ENCODE peak calls at places on chromosomes 6 and 20, in ten cellular contexts. C is transverse colon, F is A549, P is HepG2, H is esophagus muscularis mucosa, D is K562, E is tibial nerve, O is stomach, G is H1, T is sigmoid colon. R is an unnamed sample.

GRCh38 chr20:770691-771090 is 2.4 kb upstream of the SLC52A3 start:
- DNase-seq in C (no peak), F (no peak), P (no peak), H (no peak), D (no peak), E (no peak), O (no peak), G (no peak), T (no peak), R (no peak)

GRCh38 chr20:4073852-4074741 is 58.7 kb upstream of the RNF24 start:
- DNase-seq in C (no peak), F (no peak), P (no peak), H (no peak), D (no peak), E (no peak), O (no peak), G (peak; percentile 38), T (peak; percentile 12), R (peak; percentile 5)

GRCh38 chr6:72631480-72631879 is 9.6 kb downstream of the KCNQ5 start:
- DNase-seq in C (no peak), F (no peak), P (no peak), H (no peak), D (no peak), E (no peak), O (no peak), G (no peak), T (no peak), R (no peak)

GRCh38 chr6:8731874-8732273 is 296.5 kb upstream of the SLC35B3 start:
- DNase-seq in C (no peak), F (no peak), P (no peak), H (no peak), D (no peak), E (no peak), O (no peak), G (no peak), T (no peak), R (no peak)

GRCh38 chr6:27178001-27178730 is 69.3 kb upstream of the PRSS16 start:
- DNase-seq in C (peak; percentile 62), F (peak; percentile 92), P (peak; percentile 51), H (no peak), D (no peak), E (peak; percentile 38), O (peak; percentile 50), G (no peak), T (peak; percentile 87), R (peak; percentile 32)

GRCh38 chr6:152272486-152272885 is 364.7 kb downstream of the SYNE1 start:
- DNase-seq in C (no peak), F (no peak), P (no peak), H (no peak), D (no peak), E (no peak), O (no peak), G (no peak), T (no peak), R (no peak)

GRCh38 chr6:2858678-2859324 is 17.1 kb upstream of the SERPINB1 start:
- DNase-seq in C (no peak), F (no peak), P (no peak), H (peak; percentile 86), D (no peak), E (no peak), O (no peak), G (no peak), T (no peak), R (no peak)

GRCh38 chr20:17940447-17940971 is 28.1 kb downstream of the SNX5 start:
- DNase-seq in C (no peak), F (no peak), P (no peak), H (no peak), D (no peak), E (no peak), O (no peak), G (peak; percentile 70), T (no peak), R (no peak)

GRCh38 chr20:46293084-46293483 is 15.2 kb downstream of the CDH22 start:
- DNase-seq in C (no peak), F (peak; percentile 40), P (peak; percentile 51), H (no peak), D (peak; percentile 38), E (no peak), O (no peak), G (no peak), T (no peak), R (no peak)

DNA sequence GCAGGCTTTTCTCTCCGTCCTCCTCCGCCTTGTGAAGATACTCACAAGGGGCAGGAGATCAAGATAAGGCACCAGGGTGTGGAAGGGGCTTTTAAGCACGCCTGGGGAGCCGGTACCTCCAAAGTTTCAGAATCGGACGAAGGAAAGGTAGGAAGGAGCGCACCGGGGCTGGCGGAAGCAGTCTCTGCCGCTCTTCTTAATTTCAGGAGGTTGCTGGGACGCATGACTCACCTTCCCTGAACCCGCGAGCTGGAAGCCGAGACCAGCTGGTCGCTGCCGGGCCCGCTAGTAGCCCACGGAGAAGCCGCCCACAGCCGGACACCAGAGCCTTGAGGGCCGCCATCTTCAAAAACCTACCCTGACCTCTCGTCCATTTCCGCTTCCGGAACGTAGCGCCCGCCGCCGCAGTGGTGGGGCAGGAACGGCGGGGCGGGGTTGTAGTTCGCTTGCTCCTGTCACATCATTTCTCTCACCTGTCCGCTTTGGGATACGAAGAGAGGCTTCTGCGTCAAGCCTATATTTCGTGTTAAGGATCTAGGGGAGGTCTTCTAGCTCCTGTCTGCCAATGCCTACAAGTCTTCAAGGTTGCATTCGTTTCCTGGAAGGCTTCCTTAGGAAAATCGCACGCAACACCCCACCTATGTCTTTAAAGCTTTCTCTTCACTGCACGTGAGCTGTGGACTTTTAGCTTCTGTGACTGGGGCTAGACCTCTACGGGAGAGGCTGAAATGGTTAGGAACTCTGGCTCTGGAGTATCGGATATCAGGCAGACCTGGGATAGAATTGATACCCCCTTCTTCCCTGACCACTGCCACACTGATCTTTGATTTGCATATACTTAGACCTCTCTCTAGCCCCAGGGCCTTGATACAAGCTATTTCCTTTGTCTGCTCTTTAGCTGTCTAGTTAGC is at the start of gene MRPS18A:
- DNase-seq in C (peak; percentile 91), F (peak; percentile 65), P (peak; percentile 78), H (peak; percentile 94), D (peak; percentile 92), E (peak; percentile 75), O (peak; percentile 88), G (peak; percentile 87), T (peak; percentile 90), R (peak; percentile 83)
- TF ChIP-seq POLR2A in C (peak; percentile 66), F (peak; percentile 62), P (peak; percentile 82), H (peak; percentile 10), D (peak; percentile 94), E (peak; percentile 55), O (no peak), G (no peak), T (peak; percentile 19), R (no peak)

DNA sequence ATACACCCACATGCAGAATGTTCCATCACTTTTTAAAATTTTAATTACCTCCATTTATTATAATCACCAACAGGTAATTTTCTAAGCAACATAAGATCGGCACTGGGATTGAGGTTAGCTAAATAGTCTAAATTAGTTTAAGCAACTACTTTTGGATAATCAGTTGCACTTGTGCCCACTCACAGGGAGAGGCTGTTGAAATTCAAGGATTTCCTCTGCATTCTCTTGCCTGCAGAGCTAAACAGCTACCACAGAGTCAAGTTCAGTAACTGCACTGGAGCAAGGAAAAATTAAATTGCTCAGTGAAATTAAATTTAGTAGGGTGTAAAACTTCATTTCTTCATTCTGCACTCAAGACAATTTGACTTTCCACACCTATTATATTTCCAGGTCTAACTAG is 120.7 kb upstream of the CCDC28A start:
- DNase-seq in C (no peak), F (no peak), P (no peak), H (no peak), D (no peak), E (no peak), O (no peak), G (no peak), T (no peak), R (no peak)
- TF ChIP-seq EP300 in C (no peak), F (no peak), P (no peak), H (no peak), D (no peak), E (no peak), O (no peak), G (no peak), T (no peak), R (no peak)

DNA sequence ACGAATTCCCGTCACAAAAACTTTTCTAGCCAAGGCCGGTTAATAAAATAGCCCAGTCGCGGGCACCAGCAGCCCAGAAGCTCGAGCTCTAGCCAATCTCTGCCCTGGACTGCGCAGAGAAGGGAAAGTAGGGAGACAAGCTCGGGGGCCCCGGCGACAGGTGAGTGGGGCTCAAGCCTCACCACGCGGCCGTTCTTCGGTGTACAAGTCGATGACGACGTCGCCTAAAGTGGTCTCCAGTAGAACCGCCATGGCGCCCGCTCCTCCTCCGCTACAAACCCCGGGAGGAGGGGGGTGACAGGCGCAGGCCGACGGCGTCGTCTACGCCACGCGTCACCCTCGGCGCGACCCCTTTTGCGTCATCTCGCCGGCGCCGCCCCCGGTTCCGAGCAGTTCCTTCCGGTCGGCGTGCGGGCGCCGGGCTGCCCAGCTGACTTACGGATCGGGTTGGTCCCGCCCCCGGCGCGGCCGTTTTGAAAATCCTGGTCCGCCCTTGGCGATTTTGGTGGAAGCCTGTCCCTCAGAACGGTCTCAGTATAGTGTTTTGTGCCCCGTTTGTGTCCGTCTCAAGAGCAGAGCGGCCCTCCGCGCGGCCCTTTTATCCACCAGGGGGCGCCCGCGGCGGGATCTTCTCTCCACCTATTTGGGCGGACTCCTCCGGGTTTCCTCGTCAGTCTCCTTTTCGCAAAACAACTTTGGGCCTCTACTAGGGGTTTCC is at the start of gene PPIL4:
- DNase-seq in C (peak; percentile 97), F (peak; percentile 92), P (peak; percentile 89), H (peak; percentile 98), D (peak; percentile 96), E (peak; percentile 92), O (peak; percentile 98), G (peak; percentile 98), T (peak; percentile 98), R (peak; percentile 95)
- TF ChIP-seq POLR2A in C (peak; percentile 86), F (peak; percentile 46), P (peak; percentile 93), H (peak; percentile 54), D (peak; percentile 90), E (peak; percentile 90), O (peak; percentile 63), G (peak; percentile 59), T (peak; percentile 85), R (peak; percentile 94)

GRCh38 chr6:34301408-34301807 is 52.6 kb upstream of the SMIM29 start:
- DNase-seq in C (no peak), F (no peak), P (no peak), H (no peak), D (no peak), E (no peak), O (no peak), G (no peak), T (peak; percentile 74), R (peak; percentile 38)
- TF ChIP-seq EP300 in C (no peak), F (no peak), P (no peak), H (no peak), D (no peak), E (no peak), O (no peak), G (no peak), T (no peak), R (no peak)

R was measured in ovary.